ENCODE peak calls at places on chromosome 13, in five cellular contexts. D is amygdala; F is activated CD4-positive, alpha-beta T cell treated with anti-CD3 and anti-CD28 coated beads, Interleukin-2, amount 50 U/mL, for 1 hour; K is glutamatergic neuron; P is head of caudate nucleus. U is an unnamed sample.

GRCh38 chr13:114134111-114134943 is 1.9 kb upstream of the RASA3 start:
- DNase-seq in D (no peak), F (no peak), K (no peak), P (no peak), U (no peak)

GRCh38 chr13:52173373-52173772 is 14.0 kb upstream of the NEK3 start:
- DNase-seq in D (no peak), F (no peak), K (no peak), P (no peak), U (no peak)

GRCh38 chr13:20127563-20128458 is 33.0 kb downstream of the GJA3 start:
- DNase-seq in D (no peak), F (peak), K (peak), P (peak), U (peak)

GRCh38 chr13:22662771-22663170 is 518.0 kb upstream of the SGCG start:
- DNase-seq in D (no peak), F (no peak), K (no peak), P (no peak), U (no peak)

GRCh38 chr13:31982540-31982939 is 49.0 kb upstream of the FRY start:
- DNase-seq in D (no peak), F (no peak), K (no peak), P (no peak), U (no peak)

GRCh38 chr13:98353750-98354149 is 176.7 kb upstream of the RNF113B start:
- DNase-seq in D (no peak), F (no peak), K (no peak), P (no peak), U (no peak)

GRCh38 chr13:45658586-45659235 is 43.2 kb upstream of the ERICH6B start:
- DNase-seq in D (no peak), F (no peak), K (no peak), P (no peak), U (no peak)

GRCh38 chr13:43846496-43846895 is 33.0 kb downstream of the CCDC122 start:
- DNase-seq in D (no peak), F (no peak), K (no peak), P (no peak), U (no peak)

GRCh38 chr13:46172531-46172991 is 9.4 kb downstream of the LCP1 start:
- DNase-seq in D (no peak), F (peak), K (no peak), P (no peak), U (no peak)